ENCODE peak calls at places on chromosomes 12 and 14, in six cellular contexts. I, D, C, V, P and H are unnamed samples. For H3K9me3 and H3K27me3, the result is how much of the 10 kb centered on the place peaks cover.

GRCh38 chr14:55221186-55221585 is 29.8 kb upstream of the DLGAP5 start:
- DNase-seq in V (peak), D (no peak), P (no peak), C (no peak), I (no peak), H (no peak)

GRCh38 chr14:100246809-100247428 is 8.0 kb downstream of the YY1 start:
- DNase-seq in P (peak), C (no peak), V (peak), D (no peak), I (no peak), H (no peak)

GRCh38 chr12:5796171-5797091 is 148.6 kb downstream of the ANO2 start:
- DNase-seq in C (peak), D (no peak), P (peak), I (no peak), V (peak), H (no peak)

GRCh38 chr12:105729931-105730330 is 399.4 kb downstream of the C12orf75 start:
- DNase-seq in V (no peak), C (no peak), P (no peak), I (no peak), D (no peak), H (no peak)

GRCh38 chr12:12839003-12839395 is 25.9 kb downstream of the DDX47 start:
- DNase-seq in D (no peak), V (no peak), C (no peak), P (no peak), I (no peak), H (no peak)

GRCh38 chr12:49868449-49868848 is 25.5 kb upstream of the BCDIN3D start:
- DNase-seq in P (no peak), I (no peak), C (no peak), D (peak), V (no peak), H (peak)

GRCh38 chr12:46387697-46388096 is 15.1 kb upstream of the SLC38A2 start:
- DNase-seq in I (no peak), V (no peak), C (no peak), P (no peak), D (no peak), H (peak)

GRCh38 chr12:109264943-109265650 is 44.0 kb downstream of the FOXN4 start:
- DNase-seq in C (no peak), I (no peak), V (no peak), P (no peak), D (no peak), H (no peak)

GRCh38 chr14:78606111-78606510 is 435.9 kb downstream of the NRXN3 start:
- DNase-seq in C (no peak), D (no peak), P (no peak), V (no peak), I (no peak), H (no peak)

GRCh38 chr14:67620217-67620789 is 583 bp downstream of the ARG2 start:
- DNase-seq in P (peak), V (peak), C (no peak), D (no peak), I (no peak), H (peak)

GRCh38 chr14:72524230-72524629 is 369.7 kb downstream of the DPF3 start:
- DNase-seq in I (no peak), D (no peak), V (no peak), C (no peak), P (no peak), H (no peak)

GRCh38 chr14:98197933-98198332 is 1074.1 kb downstream of the BCL11B start:
- DNase-seq in I (no peak), V (no peak), D (no peak), C (no peak), P (no peak), H (no peak)

GRCh38 chr12:112126000-112126431 is 656 bp downstream of the TRAFD1 start:
- DNase-seq in I (no peak), C (no peak), D (no peak), P (no peak), V (no peak), H (no peak)

GRCh38 chr12:481422-481821 is 21.7 kb downstream of the B4GALNT3 start:
- DNase-seq in I (peak), C (no peak), P (no peak), D (peak), V (no peak), H (no peak)

GRCh38 chr14:100779691-100780080 is 46.2 kb upstream of the MEG3 start:
- DNase-seq in D (no peak), C (no peak), I (no peak), P (no peak), V (no peak), H (peak)

GRCh38 chr12:93886533-93887511 is 209.6 kb downstream of the CRADD start:
- DNase-seq in D (no peak), V (peak), C (no peak), P (no peak), I (no peak), H (no peak)

GRCh38 chr12:56864318-56864717 is 69.9 kb downstream of the SDR9C7 start:
- DNase-seq in D (no peak), I (no peak), P (no peak), V (no peak), C (no peak), H (no peak)

GRCh38 chr12:30828686-30829085 is 73.9 kb upstream of the CAPRIN2 start:
- DNase-seq in I (no peak), C (no peak), D (no peak), P (no peak), V (peak), H (no peak)

GRCh38 chr14:42222924-42223471 is 616.3 kb downstream of the LRFN5 start:
- DNase-seq in I (peak), V (peak), D (no peak), P (no peak), C (no peak), H (no peak)

GRCh38 chr12:112869778-112870177 is 37.0 kb upstream of the OAS1 start:
- DNase-seq in P (no peak), C (no peak), I (no peak), D (no peak), V (no peak), H (no peak)

GRCh38 chr12:39300799-39301198 is 142.1 kb downstream of the KIF21A start:
- DNase-seq in C (no peak), D (no peak), I (no peak), V (no peak), P (no peak), H (no peak)

GRCh38 chr14:83147006-83147405 is 1613.4 kb upstream of the SEL1L start:
- DNase-seq in C (no peak), P (no peak), I (no peak), D (no peak), V (no peak), H (no peak)

GRCh38 chr14:68168460-68169109 is 349.0 kb downstream of the RAD51B start:
- DNase-seq in D (no peak), V (no peak), P (no peak), I (no peak), C (no peak), H (no peak)

GRCh38 chr12:124684971-124685688 is 117.7 kb upstream of the NCOR2 start:
- DNase-seq in I (peak), D (no peak), C (no peak), V (peak), P (no peak), H (no peak)

GRCh38 chr12:76329163-76329562 is 19.1 kb downstream of the BBS10 start:
- DNase-seq in C (no peak), P (no peak), I (no peak), D (no peak), V (peak), H (no peak)

GRCh38 chr14:99884834-99885648 is 91.8 kb downstream of the EML1 start:
- DNase-seq in C (no peak), I (no peak), D (no peak), V (peak), P (no peak), H (no peak)

GRCh38 chr12:112353389-112353788 is 28.8 kb downstream of the HECTD4 start:
- DNase-seq in D (no peak), I (no peak), C (no peak), V (peak), P (no peak), H (no peak)

GRCh38 chr12:11595080-11595479 is 54.4 kb upstream of the ETV6 start:
- DNase-seq in D (no peak), C (no peak), I (no peak), P (no peak), V (no peak), H (no peak)

GRCh38 chr14:29039171-29039570 is 272.6 kb downstream of the FOXG1 start:
- DNase-seq in I (no peak), D (no peak), P (no peak), V (peak), C (no peak), H (no peak)

GRCh38 chr12:32062841-32063240 is 43.8 kb upstream of the BICD1 start:
- DNase-seq in I (no peak), V (no peak), D (no peak), C (no peak), P (no peak), H (no peak)

GRCh38 chr12:69916541-69917270 is 91.7 kb downstream of the MYRFL start:
- DNase-seq in C (no peak), V (no peak), D (no peak), P (no peak), I (no peak), H (no peak)

GRCh38 chr12:11621797-11622423 is 27.6 kb upstream of the ETV6 start:
- DNase-seq in D (peak), I (no peak), P (no peak), V (peak), C (no peak), H (no peak)

GRCh38 chr14:72894623-72895378 is 900 bp upstream of the DPF3 start:
- DNase-seq in P (peak), V (peak), I (no peak), C (no peak), D (peak), H (no peak)

GRCh38 chr12:117847371-117847770 is 121.4 kb downstream of the KSR2 start:
- DNase-seq in V (no peak), I (no peak), D (no peak), P (no peak), C (no peak), H (no peak)

GRCh38 chr12:117845271-117845904 is 123.4 kb downstream of the KSR2 start:
- DNase-seq in C (no peak), P (no peak), D (no peak), I (no peak), V (no peak), H (no peak)

GRCh38 chr12:117853600-117853999 is 115.2 kb downstream of the KSR2 start:
- DNase-seq in D (no peak), P (peak), C (no peak), I (no peak), V (peak), H (no peak)

GRCh38 chr12:117854339-117855012 is 114.3 kb downstream of the KSR2 start:
- DNase-seq in D (no peak), P (peak), V (peak), I (no peak), C (no peak), H (no peak)

DNA sequence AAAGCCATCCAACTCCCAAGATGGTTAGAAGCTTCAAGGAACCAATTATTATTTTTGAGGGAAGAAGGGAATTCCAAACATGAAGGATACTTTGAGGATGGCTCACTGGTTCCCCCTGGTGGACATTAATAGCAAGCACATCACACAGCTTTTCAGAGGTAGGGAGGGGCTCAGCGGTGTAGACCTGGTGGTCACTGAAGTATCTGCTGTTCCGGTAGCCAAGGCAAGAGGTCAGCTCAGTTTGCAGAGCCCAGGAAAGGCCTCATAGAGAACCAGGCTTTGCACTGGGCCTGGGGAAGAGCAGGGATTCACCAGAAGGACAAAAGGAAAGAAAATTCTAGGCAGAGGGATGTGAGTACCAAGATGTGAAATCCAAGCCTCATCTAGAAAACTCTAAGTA is 118.7 kb downstream of the KSR2 start:
- DNase-seq in C (no peak), V (peak), D (no peak), I (no peak), P (peak), H (no peak)
- TF ChIP-seq CTCF in C (peak), V (peak), D (peak), I (peak), P (peak), H (peak)

GRCh38 chr12:27583981-27584380 is 60.0 kb downstream of the PPFIBP1 start:
- DNase-seq in D (no peak), C (no peak), P (no peak), V (no peak), I (no peak), H (no peak)
- H3K9me3 ChIP-seq in D (under half), C (under half), P (under half), V (under half), I (under half), H (under half)

DNA sequence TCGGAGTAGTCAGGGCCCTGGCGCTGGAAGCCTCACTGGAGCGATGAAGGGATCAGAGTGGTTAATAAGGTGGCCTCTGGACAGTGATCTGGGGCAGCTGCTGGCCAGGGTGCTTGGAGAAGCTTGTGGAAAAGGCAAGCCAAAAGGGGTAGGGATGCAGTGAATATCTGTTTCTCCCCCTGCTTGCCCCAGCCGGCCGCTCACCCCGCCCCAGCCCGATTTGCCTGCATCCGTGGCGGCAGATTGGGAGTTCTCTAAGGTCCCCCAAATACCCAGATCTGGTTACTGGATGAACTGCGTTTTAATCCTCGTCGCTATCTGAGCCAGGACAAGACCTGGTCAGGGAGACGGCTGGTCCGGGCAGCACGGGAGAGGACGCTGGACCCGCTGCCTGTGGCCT is 7.2 kb upstream of the HOXC6 start:
- DNase-seq in C (no peak), V (no peak), D (no peak), I (no peak), P (no peak), H (no peak)
- H3K27me3 ChIP-seq in C (half or more), V (under half), D (under half), I (under half), P (half or more), H (half or more)

DNA sequence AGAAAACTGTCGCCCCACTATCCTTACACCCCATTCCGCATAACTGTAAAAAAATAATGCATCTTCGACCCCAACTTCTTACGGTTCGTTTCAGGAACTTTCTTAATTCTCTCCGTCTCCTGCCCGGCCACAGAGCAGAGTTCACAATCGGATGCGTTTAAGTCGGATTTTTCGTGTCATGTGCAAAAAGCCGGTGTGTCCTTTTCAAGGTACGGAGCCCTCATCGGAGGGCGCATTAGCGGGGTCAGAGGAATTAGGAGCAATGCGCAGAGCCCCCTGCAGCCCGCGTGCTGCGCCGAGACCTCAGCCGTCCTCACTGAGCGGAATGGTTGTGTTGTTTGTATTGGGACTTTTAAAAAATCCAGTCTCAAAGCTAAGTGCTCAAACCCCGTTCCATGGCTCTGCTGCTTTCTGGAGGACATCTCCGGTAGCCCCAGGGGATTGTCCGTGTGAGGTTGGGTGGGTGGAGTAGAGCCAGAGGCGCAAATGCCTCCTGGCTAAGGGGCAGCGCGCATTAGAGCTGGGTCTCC is 3.8 kb upstream of the GSC start:
- DNase-seq in I (no peak), V (no peak), C (no peak), D (no peak), P (no peak), H (no peak)
- TF ChIP-seq CTCF in I (no peak), V (no peak), C (no peak), D (no peak), P (no peak), H (no peak)

DNA sequence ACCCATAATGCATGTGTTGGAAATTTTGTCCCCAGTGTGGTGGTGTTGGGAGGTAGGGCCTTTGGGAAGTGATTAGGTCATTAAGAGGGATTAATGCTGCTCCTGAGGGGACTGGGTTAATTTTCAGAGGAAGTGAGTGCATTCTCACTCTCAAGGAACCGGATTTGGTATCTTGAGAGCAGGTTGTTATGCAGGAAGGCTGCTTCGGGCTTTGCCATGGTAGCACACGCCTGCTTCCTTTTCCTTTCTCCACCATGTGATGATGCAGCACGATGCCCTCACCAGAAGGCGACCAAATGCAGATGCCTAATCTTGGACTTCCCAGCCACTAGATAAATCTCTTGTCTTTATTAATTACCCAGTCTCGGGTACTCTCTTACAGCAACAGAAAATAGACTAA is 257.1 kb downstream of the SSPN start:
- DNase-seq in D (no peak), P (no peak), V (no peak), I (no peak), C (no peak), H (no peak)
- H3K9me3 ChIP-seq in D (under half), P (under half), V (under half), I (under half), C (under half), H (under half)

GRCh38 chr14:64743061-64743460 is 38.8 kb downstream of the PLEKHG3 start:
- DNase-seq in D (no peak), I (no peak), C (no peak), V (no peak), P (no peak), H (no peak)

GRCh38 chr14:64746298-64747250 is 42.4 kb downstream of the PLEKHG3 start:
- DNase-seq in V (no peak), I (no peak), P (no peak), C (no peak), D (no peak), H (no peak)

GRCh38 chr14:64747327-64747726 is 43.1 kb downstream of the PLEKHG3 start:
- DNase-seq in C (no peak), D (no peak), P (no peak), I (no peak), V (no peak), H (no peak)

GRCh38 chr14:64748521-64748920 is 44.3 kb downstream of the PLEKHG3 start:
- DNase-seq in D (no peak), C (no peak), P (no peak), I (no peak), V (no peak), H (no peak)

GRCh38 chr14:64745511-64746041 is 41.4 kb downstream of the PLEKHG3 start:
- DNase-seq in C (no peak), V (no peak), P (no peak), I (peak), D (no peak), H (no peak)
- H3K27me3 ChIP-seq in C (under half), V (under half), P (under half), I (under half), D (under half), H (under half)